ENCODE peak calls at places on chromosome 6, in ten cellular contexts. K is fibroblast of the aortic adventitia, L is ELF-1, F is GM12892, J is T-helper 1 cell, R is ascending aorta, S is transverse colon, Q is activated T-cell treated with anti-CD3 and anti-CD28 coated beads for 4 hours, E is GM04504, B is Kasumi-1. X is an unnamed sample.

GRCh38 chr6:125275779-125276178 is 26.0 kb downstream of the HDDC2 start:
- DNase-seq in K (no peak), L (no peak), F (no peak), J (no peak), R (no peak), S (no peak), Q (no peak), E (no peak), B (peak; percentile 7), X (no peak)

GRCh38 chr6:11729083-11729482 is 49.5 kb downstream of the ADTRP start:
- DNase-seq in K (no peak), L (no peak), F (no peak), J (no peak), R (no peak), S (no peak), Q (no peak), E (no peak), B (no peak), X (no peak)

GRCh38 chr6:73798592-73798991 is 102.6 kb downstream of the CD109 start:
- DNase-seq in K (peak; percentile 96), L (peak; percentile 14), F (no peak), J (no peak), R (no peak), S (peak; percentile 14), Q (no peak), E (peak; percentile 95), B (peak; percentile 12), X (no peak)

GRCh38 chr6:89731924-89732568 is 87.5 kb downstream of the MDN1 start:
- DNase-seq in K (no peak), L (no peak), F (no peak), J (no peak), R (no peak), S (no peak), Q (no peak), E (no peak), B (no peak), X (no peak)

GRCh38 chr6:18121580-18122127 is 823 bp downstream of the NHLRC1 start:
- DNase-seq in K (no peak), L (peak; percentile 63), F (no peak), J (no peak), R (no peak), S (no peak), Q (no peak), E (no peak), B (no peak), X (no peak)

GRCh38 chr6:100845676-100846075 is 35.5 kb downstream of the ASCC3 start:
- DNase-seq in K (no peak), L (no peak), F (no peak), J (no peak), R (no peak), S (no peak), Q (no peak), E (no peak), B (no peak), X (no peak)

GRCh38 chr6:3813150-3813780 is 35.9 kb upstream of the FAM50B start:
- DNase-seq in K (peak; percentile 37), L (peak; percentile 44), F (peak; percentile 39), J (no peak), R (peak; percentile 75), S (no peak), Q (no peak), E (no peak), B (peak; percentile 82), X (no peak)

GRCh38 chr6:133184798-133185380 is 56.3 kb upstream of the EYA4 start:
- DNase-seq in K (peak; percentile 72), L (no peak), F (no peak), J (no peak), R (no peak), S (no peak), Q (no peak), E (peak; percentile 2), B (peak; percentile 37), X (no peak)

GRCh38 chr6:32680055-32680454 is 13.6 kb upstream of the HLA-DQB1 start:
- DNase-seq in K (no peak), L (no peak), F (no peak), J (no peak), R (no peak), S (no peak), Q (no peak), E (no peak), B (no peak), X (no peak)

GRCh38 chr6:43276180-43277082 is 21.6 kb upstream of the SLC22A7 start:
- DNase-seq in K (no peak), L (no peak), F (no peak), J (no peak), R (no peak), S (peak; percentile 75), Q (no peak), E (no peak), B (no peak), X (no peak)

GRCh38 chr6:6775074-6775473 is 186.6 kb downstream of the LY86 start:
- DNase-seq in K (no peak), L (no peak), F (no peak), J (no peak), R (no peak), S (no peak), Q (no peak), E (no peak), B (no peak), X (no peak)

X was measured in prostate gland.